ENCODE peak calls at places on chromosome 11, in six cellular contexts. A is HCT116, N is GM12878, O is SK-N-SH, J is K562, I is H1. H is an unnamed sample.

GRCh38 chr11:126129681-126130671 is 67.3 kb upstream of the CDON start:
- DNase-seq in A (no peak), O (no peak), J (no peak), I (no peak), N (no peak), H (no peak)

GRCh38 chr11:44899959-44900358 is 50.7 kb downstream of the TP53I11 start:
- DNase-seq in O (peak), J (peak), I (peak), N (peak), A (peak), H (peak)

GRCh38 chr11:36627006-36627405 is 29.0 kb upstream of the RAG2 start:
- DNase-seq in J (no peak), A (no peak), I (no peak), N (no peak), O (no peak), H (no peak)

GRCh38 chr11:6755303-6755952 is 16.3 kb downstream of the OR2AG2 start:
- DNase-seq in O (peak), I (peak), N (no peak), J (peak), A (peak), H (peak)

GRCh38 chr11:109123811-109124787 is 297.9 kb upstream of the C11orf87 start:
- DNase-seq in A (no peak), J (no peak), N (no peak), I (no peak), O (no peak), H (no peak)

GRCh38 chr11:5509803-5510202 is at the start of gene UBQLN3:
- DNase-seq in A (no peak), I (no peak), J (no peak), O (no peak), N (no peak), H (no peak)

GRCh38 chr11:134132808-134133207 is 63.9 kb downstream of the JAM3 start:
- DNase-seq in O (no peak), A (no peak), J (no peak), I (no peak), N (no peak), H (no peak)

GRCh38 chr11:72773291-72773690 is 20.6 kb downstream of the STARD10 start:
- DNase-seq in A (no peak), O (peak), I (no peak), N (no peak), J (peak), H (no peak)

DNA sequence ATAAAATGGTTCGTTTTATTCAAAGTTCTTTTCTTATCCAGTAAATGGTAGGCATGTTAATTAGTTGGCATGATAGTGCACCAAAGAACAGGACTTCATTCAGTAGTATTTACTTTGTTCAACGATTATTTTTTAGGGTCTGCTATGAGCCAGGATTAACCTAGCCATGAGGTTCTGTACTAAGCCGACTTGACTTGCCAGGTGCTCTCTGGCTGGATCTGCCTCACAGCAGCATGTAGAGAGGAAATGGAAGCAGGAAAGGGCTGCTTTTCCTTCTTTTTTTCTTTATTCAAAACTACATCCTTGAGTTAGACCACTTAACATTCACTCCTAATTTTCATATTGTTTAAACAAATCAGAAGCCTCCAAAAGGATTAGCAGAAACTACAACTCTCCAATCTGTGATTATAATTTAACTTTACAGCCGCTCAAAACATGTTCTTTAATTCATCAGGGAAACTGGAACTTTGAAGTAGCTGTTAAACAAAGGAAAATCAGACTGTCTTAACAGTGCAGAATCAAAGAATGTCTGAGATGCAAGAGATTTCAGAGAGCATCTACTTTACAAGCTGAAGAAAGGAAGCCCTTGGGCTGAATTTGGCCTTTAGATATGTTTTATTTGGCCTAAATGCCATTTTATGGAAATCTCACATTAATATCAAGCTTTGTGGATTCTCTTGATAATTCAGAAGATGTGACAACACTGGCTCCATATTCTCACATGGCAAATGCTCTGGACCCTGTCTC is 281.4 kb upstream of the CTSC start:
- DNase-seq in N (no peak), A (no peak), O (no peak), J (no peak), I (no peak), H (no peak)
- TF ChIP-seq JUND in N (no peak), A (no peak), O (no peak), J (no peak), I (no peak), H (no peak)

DNA sequence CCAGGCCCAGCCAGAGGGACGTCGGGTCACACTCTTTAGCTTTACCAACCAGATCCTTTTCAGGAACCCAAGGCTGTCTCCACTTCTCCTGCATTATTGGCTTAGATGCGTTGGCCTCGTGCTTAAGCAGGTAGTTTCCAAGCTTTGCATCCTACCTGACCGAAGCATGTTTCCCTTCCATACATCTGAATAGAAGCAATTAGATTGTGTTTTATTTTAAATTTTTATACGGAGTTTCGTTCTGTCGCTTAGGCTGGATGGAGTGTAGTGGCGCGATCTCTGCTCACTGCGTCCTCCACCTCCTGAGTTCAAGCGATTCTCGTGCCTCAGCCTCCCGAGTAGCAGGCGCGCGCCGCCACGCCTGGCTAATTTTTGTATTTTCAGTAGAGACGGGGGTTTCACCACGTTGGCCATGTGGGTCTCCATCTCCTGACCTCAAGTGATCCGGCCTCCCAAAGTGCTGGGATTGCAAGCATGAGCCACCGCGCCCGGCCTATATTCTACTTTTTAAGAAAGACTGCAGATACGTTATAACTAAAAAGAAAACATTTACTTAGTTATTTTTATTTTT is 677 bp downstream of the DYNC2H1 start:
- DNase-seq in A (no peak), O (no peak), N (no peak), I (no peak), J (no peak), H (no peak)
- TF ChIP-seq JUND in A (no peak), O (no peak), N (no peak), I (no peak), J (no peak), H (no peak)

GRCh38 chr11:107257660-107258059 is 200.0 kb downstream of the CWF19L2 start:
- DNase-seq in A (no peak), O (no peak), J (no peak), I (no peak), N (no peak), H (no peak)
- TF ChIP-seq JUND in A (no peak), O (no peak), J (no peak), I (no peak), N (no peak), H (no peak)

GRCh38 chr11:2252018-2252417 is 18.4 kb downstream of the ASCL2 start:
- DNase-seq in O (no peak), J (no peak), N (no peak), I (no peak), A (no peak), H (no peak)

GRCh38 chr11:2249191-2249916 is 21.0 kb downstream of the ASCL2 start:
- DNase-seq in J (peak), I (no peak), N (no peak), O (no peak), A (no peak), H (no peak)

GRCh38 chr11:2250485-2250884 is 19.9 kb downstream of the ASCL2 start:
- DNase-seq in I (no peak), A (no peak), N (no peak), O (no peak), J (no peak), H (no peak)

GRCh38 chr11:2250041-2250440 is 20.3 kb downstream of the ASCL2 start:
- DNase-seq in A (no peak), O (no peak), I (no peak), N (no peak), J (no peak), H (no peak)

GRCh38 chr11:2251138-2251537 is 19.2 kb downstream of the ASCL2 start:
- DNase-seq in N (no peak), O (no peak), I (no peak), A (no peak), J (peak), H (no peak)
- TF ChIP-seq JUND in N (no peak), O (no peak), I (no peak), A (no peak), J (no peak), H (no peak)

DNA sequence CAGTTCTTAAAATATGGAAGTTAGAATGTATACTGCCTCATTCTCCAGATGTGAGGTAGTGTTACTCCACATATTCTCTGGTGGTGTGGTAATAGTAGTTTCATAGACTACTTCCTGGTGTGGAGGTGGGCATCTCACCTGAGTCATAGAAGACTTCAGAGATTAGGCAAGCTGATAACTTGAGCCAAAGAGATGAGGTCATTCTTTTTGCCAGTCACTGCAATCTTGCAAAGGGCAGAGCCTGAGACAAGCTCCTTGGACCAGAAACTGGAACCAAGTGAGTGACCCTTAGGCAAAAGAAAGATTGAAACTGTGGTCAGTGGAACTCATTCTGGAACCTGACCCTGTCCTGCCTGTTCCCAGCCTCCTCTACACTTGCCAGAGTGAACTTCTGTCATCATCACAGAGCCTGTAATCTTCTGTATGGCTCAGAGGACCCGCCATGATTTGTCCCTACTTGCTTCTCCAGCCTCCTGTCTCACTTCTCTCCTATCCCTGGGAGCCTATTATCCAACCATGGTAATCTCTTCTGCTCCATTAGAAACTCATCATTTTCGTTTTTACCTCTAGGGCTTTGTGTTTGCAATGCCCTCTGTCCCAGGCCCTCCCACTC is 10.6 kb upstream of the CCDC83 start:
- DNase-seq in O (no peak), J (no peak), N (no peak), A (peak), I (no peak), H (no peak)
- TF ChIP-seq JUND in O (peak), J (peak), N (no peak), A (peak), I (no peak), H (no peak)

DNA sequence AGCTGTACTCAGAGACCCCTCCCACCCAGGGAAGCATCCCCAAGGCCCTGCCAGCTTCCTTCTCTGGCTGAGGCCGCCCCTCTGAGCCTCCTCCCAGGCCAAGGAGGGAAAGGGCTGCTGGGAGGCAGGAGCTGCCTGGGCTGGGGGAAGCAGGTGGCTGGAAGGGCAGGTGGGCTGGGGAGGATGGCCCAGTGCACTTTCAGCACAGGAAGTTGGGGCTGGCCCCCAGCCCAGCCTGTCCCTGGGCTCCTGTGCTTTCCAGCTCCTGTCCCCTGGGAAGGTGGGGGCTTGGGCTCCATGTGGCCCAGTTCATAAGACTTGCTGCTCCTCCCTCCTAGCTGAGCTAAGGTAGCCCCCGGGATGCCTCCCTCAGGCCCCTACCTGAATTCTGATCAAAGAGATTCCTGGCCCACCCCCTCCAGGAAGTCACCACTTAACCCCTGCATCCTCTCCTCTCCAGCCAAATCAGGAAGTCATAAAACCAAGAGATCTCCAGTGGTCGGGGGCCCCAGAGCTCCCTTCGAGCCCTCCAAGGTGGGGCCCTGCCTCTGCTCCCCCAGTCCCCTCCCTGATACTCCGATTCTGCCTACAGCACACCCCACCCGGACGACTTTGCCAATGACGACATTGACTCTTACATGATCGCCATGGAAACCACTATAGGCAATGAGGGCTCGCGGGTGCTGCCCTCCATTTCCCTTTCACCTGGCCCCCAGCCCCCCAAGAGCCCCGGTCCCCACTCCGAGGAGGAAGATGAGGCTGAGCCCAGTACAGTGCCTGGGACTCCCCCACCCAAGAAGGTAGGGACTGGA is 4.9 kb downstream of the PPP1CA start:
- DNase-seq in N (no peak), I (no peak), O (no peak), J (no peak), A (no peak), H (no peak)
- TF ChIP-seq JUND in N (no peak), I (no peak), O (no peak), J (no peak), A (no peak), H (no peak)

GRCh38 chr11:102798012-102798746 is at the start of gene MMP1:
- DNase-seq in N (no peak), O (no peak), J (no peak), I (no peak), A (no peak), H (no peak)
- TF ChIP-seq JUND in N (no peak), O (peak), J (no peak), I (no peak), A (no peak), H (no peak)

GRCh38 chr11:107744736-107745135 is 32.9 kb upstream of the SLN start:
- DNase-seq in J (no peak), N (no peak), O (no peak), I (no peak), A (no peak), H (no peak)

GRCh38 chr11:107740256-107740655 is 28.4 kb upstream of the SLN start:
- DNase-seq in A (no peak), O (no peak), I (no peak), J (no peak), N (no peak), H (no peak)

GRCh38 chr11:107743161-107743560 is 31.3 kb upstream of the SLN start:
- DNase-seq in I (no peak), A (no peak), O (no peak), N (no peak), J (no peak), H (no peak)

GRCh38 chr11:107736546-107736945 is 24.7 kb upstream of the SLN start:
- DNase-seq in J (no peak), I (no peak), O (no peak), A (no peak), N (no peak), H (no peak)

GRCh38 chr11:107741044-107741823 is 29.4 kb upstream of the SLN start:
- DNase-seq in O (peak), I (peak), A (peak), N (peak), J (peak), H (no peak)
- TF ChIP-seq JUND in O (no peak), I (no peak), A (no peak), N (no peak), J (no peak), H (no peak)

H was measured in T47D.